ENCODE peak calls at places on chromosome 1, in five cellular contexts. One of them, this sample, is unnamed.

GRCh38 chr1:54952950-54953718 is 27.3 kb upstream of the TMEM61 start:
- DNase-seq in Peyer's patch: no peak
- DNase-seq in upper lobe of right lung: no peak
- DNase-seq in CD4-positive, alpha-beta memory T cell: no peak
- DNase-seq in CD8-positive, alpha-beta T cell: no peak
- DNase-seq in this sample: no peak

GRCh38 chr1:230902349-230902923 is 34.1 kb upstream of the C1orf198 start:
- DNase-seq in Peyer's patch: no peak
- DNase-seq in upper lobe of right lung: no peak
- DNase-seq in CD4-positive, alpha-beta memory T cell: no peak
- DNase-seq in CD8-positive, alpha-beta T cell: no peak
- DNase-seq in this sample: no peak

GRCh38 chr1:33363470-33363861 is 42.6 kb upstream of the A3GALT2 start:
- DNase-seq in Peyer's patch: no peak
- DNase-seq in upper lobe of right lung: no peak
- DNase-seq in CD4-positive, alpha-beta memory T cell: no peak
- DNase-seq in CD8-positive, alpha-beta T cell: no peak
- DNase-seq in this sample: no peak

GRCh38 chr1:186079084-186079684 is 295.9 kb downstream of the TPR start:
- DNase-seq in Peyer's patch: no peak
- DNase-seq in upper lobe of right lung: no peak
- DNase-seq in CD4-positive, alpha-beta memory T cell: no peak
- DNase-seq in CD8-positive, alpha-beta T cell: no peak
- DNase-seq in this sample: no peak

GRCh38 chr1:40004857-40005256 is 35.7 kb upstream of the CAP1 start:
- DNase-seq in Peyer's patch: no peak
- DNase-seq in upper lobe of right lung: no peak
- DNase-seq in CD4-positive, alpha-beta memory T cell: no peak
- DNase-seq in CD8-positive, alpha-beta T cell: no peak
- DNase-seq in this sample: no peak

GRCh38 chr1:182671779-182672486 is 12.5 kb downstream of the RGS8 start:
- DNase-seq in Peyer's patch: no peak
- DNase-seq in upper lobe of right lung: no peak
- DNase-seq in CD4-positive, alpha-beta memory T cell: no peak
- DNase-seq in CD8-positive, alpha-beta T cell: no peak
- DNase-seq in this sample: no peak

GRCh38 chr1:235567812-235568444 is 63.7 kb upstream of the B3GALNT2 start:
- DNase-seq in Peyer's patch: no peak
- DNase-seq in upper lobe of right lung: no peak
- DNase-seq in CD4-positive, alpha-beta memory T cell: no peak
- DNase-seq in CD8-positive, alpha-beta T cell: no peak
- DNase-seq in this sample: no peak

GRCh38 chr1:232457607-232458006 is 172.3 kb downstream of the SIPA1L2 start:
- DNase-seq in Peyer's patch: no peak
- DNase-seq in upper lobe of right lung: no peak
- DNase-seq in CD4-positive, alpha-beta memory T cell: no peak
- DNase-seq in CD8-positive, alpha-beta T cell: peak; percentile 32
- DNase-seq in this sample: no peak

GRCh38 chr1:98086796-98087195 is 166.0 kb upstream of the DPYD start:
- DNase-seq in Peyer's patch: no peak
- DNase-seq in upper lobe of right lung: no peak
- DNase-seq in CD4-positive, alpha-beta memory T cell: no peak
- DNase-seq in CD8-positive, alpha-beta T cell: no peak
- DNase-seq in this sample: peak; percentile 25

GRCh38 chr1:77539510-77540142 is 142.8 kb downstream of the ZZZ3 start:
- DNase-seq in Peyer's patch: no peak
- DNase-seq in upper lobe of right lung: no peak
- DNase-seq in CD4-positive, alpha-beta memory T cell: no peak
- DNase-seq in CD8-positive, alpha-beta T cell: no peak
- DNase-seq in this sample: no peak

GRCh38 chr1:163104405-163105099 is 35.4 kb downstream of the RGS4 start:
- DNase-seq in Peyer's patch: no peak
- DNase-seq in upper lobe of right lung: no peak
- DNase-seq in CD4-positive, alpha-beta memory T cell: no peak
- DNase-seq in CD8-positive, alpha-beta T cell: no peak
- DNase-seq in this sample: no peak

GRCh38 chr1:159700312-159700711 is 14.1 kb downstream of the CRP start:
- DNase-seq in Peyer's patch: no peak
- DNase-seq in upper lobe of right lung: no peak
- DNase-seq in CD4-positive, alpha-beta memory T cell: no peak
- DNase-seq in CD8-positive, alpha-beta T cell: no peak
- DNase-seq in this sample: peak; percentile 4

GRCh38 chr1:175388286-175388685 is 195.7 kb upstream of the KIAA0040 start:
- DNase-seq in Peyer's patch: no peak
- DNase-seq in upper lobe of right lung: no peak
- DNase-seq in CD4-positive, alpha-beta memory T cell: no peak
- DNase-seq in CD8-positive, alpha-beta T cell: no peak
- DNase-seq in this sample: no peak

GRCh38 chr1:150372580-150372979 is 8.6 kb downstream of the RPRD2 start:
- DNase-seq in Peyer's patch: no peak
- DNase-seq in upper lobe of right lung: no peak
- DNase-seq in CD4-positive, alpha-beta memory T cell: no peak
- DNase-seq in CD8-positive, alpha-beta T cell: no peak
- DNase-seq in this sample: no peak

GRCh38 chr1:211148371-211148770 is 14.4 kb upstream of the KCNH1 start:
- DNase-seq in Peyer's patch: no peak
- DNase-seq in upper lobe of right lung: no peak
- DNase-seq in CD4-positive, alpha-beta memory T cell: no peak
- DNase-seq in CD8-positive, alpha-beta T cell: no peak
- DNase-seq in this sample: no peak

GRCh38 chr1:119226880-119227279 is 86.4 kb upstream of the WARS2 start:
- DNase-seq in Peyer's patch: no peak
- DNase-seq in upper lobe of right lung: no peak
- DNase-seq in CD4-positive, alpha-beta memory T cell: no peak
- DNase-seq in CD8-positive, alpha-beta T cell: no peak
- DNase-seq in this sample: no peak

GRCh38 chr1:84763912-84764675 is 73.8 kb upstream of the SSX2IP start:
- DNase-seq in Peyer's patch: no peak
- DNase-seq in upper lobe of right lung: no peak
- DNase-seq in CD4-positive, alpha-beta memory T cell: no peak
- DNase-seq in CD8-positive, alpha-beta T cell: no peak
- DNase-seq in this sample: no peak
- H3K4me3 ChIP-seq in Peyer's patch: no peak overlapping the region
- H3K4me3 ChIP-seq in upper lobe of right lung: no peak overlapping the region
- H3K4me3 ChIP-seq in CD4-positive, alpha-beta memory T cell: no peak overlapping the region
- H3K4me3 ChIP-seq in CD8-positive, alpha-beta T cell: no peak overlapping the region
- H3K4me3 ChIP-seq in this sample: no peak overlapping the region

DNA sequence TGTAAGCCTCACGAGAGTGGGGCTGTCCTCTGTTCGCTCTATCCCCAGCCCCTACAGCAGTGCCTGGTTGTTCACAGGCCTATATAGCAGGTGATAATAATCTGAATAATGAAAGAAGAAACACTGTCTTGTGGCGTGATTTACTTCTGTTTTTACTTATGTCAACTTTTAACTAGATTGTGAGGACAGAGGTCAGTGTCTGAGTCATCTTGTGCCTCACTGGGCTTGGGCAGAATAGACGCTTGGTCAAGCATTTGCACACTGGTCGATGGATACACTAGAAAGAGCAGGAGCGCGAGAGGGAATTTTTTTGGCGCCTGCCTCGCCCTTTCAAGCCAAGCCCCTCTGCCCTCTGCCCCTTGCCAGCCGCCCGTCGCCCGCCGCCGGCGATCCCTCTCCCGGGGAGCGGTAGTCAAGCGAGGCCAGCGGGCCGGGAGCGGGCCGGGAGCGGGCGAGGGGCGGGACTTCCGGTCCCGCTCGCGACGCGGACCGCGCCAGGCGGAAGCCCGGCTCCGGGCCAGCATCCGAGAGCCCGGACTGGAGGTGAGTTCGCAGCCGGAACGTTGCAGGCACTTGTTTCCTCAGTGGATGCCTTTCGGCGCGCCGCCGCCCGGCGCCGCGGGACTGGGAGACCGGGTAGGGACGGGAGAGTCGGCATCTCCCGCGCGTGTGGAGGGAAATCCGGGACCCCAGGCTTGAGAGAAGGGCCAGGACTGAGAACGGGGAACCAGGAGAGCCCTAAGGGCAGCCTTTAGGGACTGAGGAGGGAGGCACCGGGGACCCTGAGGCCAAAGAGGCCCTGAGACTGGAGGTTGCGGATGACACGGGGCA is at the start of gene DISP1:
- DNase-seq in Peyer's patch: peak; percentile 91
- DNase-seq in upper lobe of right lung: peak; percentile 92
- DNase-seq in CD4-positive, alpha-beta memory T cell: peak; percentile 67
- DNase-seq in CD8-positive, alpha-beta T cell: peak; percentile 61
- DNase-seq in this sample: peak; percentile 48
- H3K27ac ChIP-seq in Peyer's patch: peak within 1 kb of the TSS; percentile 87
- H3K27ac ChIP-seq in upper lobe of right lung: peak within 1 kb of the TSS; percentile 87
- H3K27ac ChIP-seq in CD4-positive, alpha-beta memory T cell: peak within 1 kb of the TSS; percentile 52
- H3K27ac ChIP-seq in CD8-positive, alpha-beta T cell: peak within 1 kb of the TSS; percentile 75
- H3K27ac ChIP-seq in this sample: no peak within 1 kb of the TSS

DNA sequence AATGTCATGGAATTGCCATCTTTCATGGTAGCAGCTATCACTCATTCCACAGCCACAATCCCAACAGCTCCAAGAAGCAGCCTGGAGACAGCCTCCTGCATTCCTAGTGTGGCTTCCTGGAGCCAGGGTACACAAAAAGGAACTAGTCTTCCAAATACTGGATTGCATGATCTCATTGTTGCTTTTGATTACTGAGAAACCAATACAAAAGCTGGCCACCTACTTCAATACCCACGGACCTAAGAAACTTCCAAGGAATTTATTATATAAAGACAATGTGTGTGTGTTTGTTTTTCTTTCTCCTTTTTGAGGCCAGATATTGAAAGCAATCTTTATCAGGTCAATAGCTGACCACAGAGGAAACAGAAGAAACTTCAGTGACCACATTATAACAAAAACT is 25.6 kb downstream of the CEP170 start:
- DNase-seq in Peyer's patch: no peak
- DNase-seq in upper lobe of right lung: no peak
- DNase-seq in CD4-positive, alpha-beta memory T cell: no peak
- DNase-seq in CD8-positive, alpha-beta T cell: no peak
- DNase-seq in this sample: no peak
- H3K9me3 ChIP-seq in Peyer's patch: no peaks in the 10 kb centered on the region
- H3K9me3 ChIP-seq in upper lobe of right lung: peaks cover 25% of the 10 kb centered on the region
- H3K9me3 ChIP-seq in CD4-positive, alpha-beta memory T cell: no peaks in the 10 kb centered on the region
- H3K9me3 ChIP-seq in CD8-positive, alpha-beta T cell: peaks cover 6% of the 10 kb centered on the region
- H3K9me3 ChIP-seq in this sample: no peaks in the 10 kb centered on the region

GRCh38 chr1:206952182-206952581 is 5.9 kb upstream of the PIGR start:
- DNase-seq in Peyer's patch: no peak
- DNase-seq in upper lobe of right lung: no peak
- DNase-seq in CD4-positive, alpha-beta memory T cell: no peak
- DNase-seq in CD8-positive, alpha-beta T cell: no peak
- DNase-seq in this sample: no peak
- H3K4me3 ChIP-seq in Peyer's patch: no peak overlapping the region
- H3K4me3 ChIP-seq in upper lobe of right lung: no peak overlapping the region
- H3K4me3 ChIP-seq in CD4-positive, alpha-beta memory T cell: no peak overlapping the region
- H3K4me3 ChIP-seq in CD8-positive, alpha-beta T cell: no peak overlapping the region
- H3K4me3 ChIP-seq in this sample: no peak overlapping the region

GRCh38 chr1:42934541-42935312 is 23.9 kb downstream of the SLC2A1 start:
- DNase-seq in Peyer's patch: no peak
- DNase-seq in upper lobe of right lung: peak; percentile 42
- DNase-seq in CD4-positive, alpha-beta memory T cell: peak; percentile 32
- DNase-seq in CD8-positive, alpha-beta T cell: no peak
- DNase-seq in this sample: no peak

GRCh38 chr1:42934111-42934510 is 24.6 kb downstream of the SLC2A1 start:
- DNase-seq in Peyer's patch: no peak
- DNase-seq in upper lobe of right lung: peak; percentile 65
- DNase-seq in CD4-positive, alpha-beta memory T cell: no peak
- DNase-seq in CD8-positive, alpha-beta T cell: no peak
- DNase-seq in this sample: no peak

GRCh38 chr1:42935971-42936308 is 22.7 kb downstream of the SLC2A1 start:
- DNase-seq in Peyer's patch: no peak
- DNase-seq in upper lobe of right lung: peak; percentile 33
- DNase-seq in CD4-positive, alpha-beta memory T cell: no peak
- DNase-seq in CD8-positive, alpha-beta T cell: no peak
- DNase-seq in this sample: no peak

GRCh38 chr1:42936309-42937078 is 22.2 kb downstream of the SLC2A1 start:
- DNase-seq in Peyer's patch: peak; percentile 66
- DNase-seq in upper lobe of right lung: peak; percentile 47
- DNase-seq in CD4-positive, alpha-beta memory T cell: peak; percentile 78
- DNase-seq in CD8-positive, alpha-beta T cell: peak; percentile 67
- DNase-seq in this sample: no peak

DNA sequence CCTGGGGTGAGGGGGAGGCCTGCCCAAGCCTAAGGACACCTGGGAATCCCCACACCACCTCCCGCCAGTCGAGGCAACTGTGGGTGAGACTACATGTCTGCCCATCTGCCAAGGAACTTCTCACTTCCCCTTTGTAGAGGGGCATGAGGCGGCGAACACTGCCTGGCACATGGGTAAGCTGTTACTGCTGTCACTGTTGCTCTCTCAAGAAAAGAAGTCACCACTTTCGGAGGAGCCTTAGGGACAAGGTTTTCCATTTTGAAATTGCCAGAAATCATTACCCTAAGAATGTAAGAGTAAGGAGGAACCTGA is 23.4 kb downstream of the SLC2A1 start:
- DNase-seq in Peyer's patch: peak; percentile 45
- DNase-seq in upper lobe of right lung: peak; percentile 69
- DNase-seq in CD4-positive, alpha-beta memory T cell: peak; percentile 43
- DNase-seq in CD8-positive, alpha-beta T cell: peak; percentile 31
- DNase-seq in this sample: no peak
- H3K27ac ChIP-seq in Peyer's patch: peak overlapping the region; percentile 51
- H3K27ac ChIP-seq in upper lobe of right lung: no peak overlapping the region
- H3K27ac ChIP-seq in CD4-positive, alpha-beta memory T cell: peak overlapping the region; percentile 59
- H3K27ac ChIP-seq in CD8-positive, alpha-beta T cell: no peak overlapping the region
- H3K27ac ChIP-seq in this sample: no peak overlapping the region

DNA sequence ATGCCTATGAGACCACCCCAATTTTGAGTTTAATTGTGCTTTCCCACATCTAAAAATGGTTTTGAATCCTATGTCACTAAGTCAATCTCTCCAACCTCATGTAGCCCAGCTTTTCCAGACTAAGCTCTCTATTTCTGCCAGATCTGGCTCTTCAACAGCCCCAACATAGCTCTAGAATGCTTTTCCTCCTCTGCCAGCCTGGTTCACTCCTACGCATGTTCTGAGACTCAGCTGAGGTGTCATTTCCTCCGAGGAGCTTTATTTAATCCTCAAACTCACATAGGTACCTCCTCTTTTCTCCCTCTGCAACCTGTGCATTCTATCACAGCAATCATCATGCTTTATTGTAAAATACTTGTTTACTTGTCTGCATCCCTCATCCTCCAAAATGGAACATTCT is 517.8 kb upstream of the BEND5 start:
- DNase-seq in Peyer's patch: no peak
- DNase-seq in upper lobe of right lung: no peak
- DNase-seq in CD4-positive, alpha-beta memory T cell: no peak
- DNase-seq in CD8-positive, alpha-beta T cell: no peak
- DNase-seq in this sample: no peak
- H3K9me3 ChIP-seq in Peyer's patch: no peaks in the 10 kb centered on the region
- H3K9me3 ChIP-seq in upper lobe of right lung: no peaks in the 10 kb centered on the region
- H3K9me3 ChIP-seq in CD4-positive, alpha-beta memory T cell: no peaks in the 10 kb centered on the region
- H3K9me3 ChIP-seq in CD8-positive, alpha-beta T cell: no peaks in the 10 kb centered on the region
- H3K9me3 ChIP-seq in this sample: peaks cover 10% of the 10 kb centered on the region